ENCODE peak calls at places on chromosomes 1 and 21, in seven cellular contexts. F, Y, T, X, U, I and B are unnamed samples.

GRCh38 chr1:203678943-203679661 is 52.5 kb downstream of the ATP2B4 start:
- DNase-seq in F (no peak), Y (no peak), T (no peak), X (no peak), U (no peak), I (no peak), B (no peak)

GRCh38 chr1:58997060-58997411 is 213.2 kb upstream of the JUN start:
- DNase-seq in F (no peak), Y (no peak), T (peak), X (no peak), U (no peak), I (no peak), B (no peak)

GRCh38 chr1:75861831-75862230 is 65.1 kb downstream of the MSH4 start:
- DNase-seq in F (no peak), Y (no peak), T (peak), X (no peak), U (no peak), I (no peak), B (no peak)

GRCh38 chr1:183753464-183753891 is 51.4 kb upstream of the RGL1 start:
- DNase-seq in F (no peak), Y (no peak), T (no peak), X (no peak), U (no peak), I (no peak), B (no peak)

GRCh38 chr1:230005040-230005439 is 62.0 kb upstream of the GALNT2 start:
- DNase-seq in F (no peak), Y (no peak), T (no peak), X (no peak), U (no peak), I (no peak), B (no peak)

GRCh38 chr1:154327466-154328317 is 2.4 kb downstream of the ATP8B2 start:
- DNase-seq in F (no peak), Y (no peak), T (peak), X (no peak), U (no peak), I (no peak), B (no peak)

GRCh38 chr1:206898089-206898908 is 1.1 kb downstream of the IL24 start:
- DNase-seq in F (no peak), Y (no peak), T (no peak), X (no peak), U (no peak), I (no peak), B (no peak)

GRCh38 chr1:113975211-113975895 is 3.9 kb upstream of the OLFML3 start:
- DNase-seq in F (no peak), Y (no peak), T (no peak), X (no peak), U (no peak), I (no peak), B (no peak)

GRCh38 chr21:43812957-43813730 is 23.8 kb downstream of the RRP1 start:
- DNase-seq in F (no peak), Y (no peak), T (no peak), X (no peak), U (no peak), I (no peak), B (no peak)

GRCh38 chr1:205396972-205397616 is 24.8 kb downstream of the LEMD1 start:
- DNase-seq in F (no peak), Y (no peak), T (peak), X (no peak), U (no peak), I (peak), B (no peak)

GRCh38 chr1:119485246-119485645 is 21.8 kb upstream of the HSD3B1 start:
- DNase-seq in F (no peak), Y (no peak), T (no peak), X (no peak), U (no peak), I (no peak), B (no peak)

GRCh38 chr1:119480175-119480574 is 26.8 kb upstream of the HSD3B1 start:
- DNase-seq in F (no peak), Y (no peak), T (no peak), X (no peak), U (no peak), I (no peak), B (no peak)

GRCh38 chr1:119483441-119484200 is 23.4 kb upstream of the HSD3B1 start:
- DNase-seq in F (no peak), Y (no peak), T (peak), X (no peak), U (no peak), I (no peak), B (no peak)

GRCh38 chr1:119481951-119482350 is 25.1 kb upstream of the HSD3B1 start:
- DNase-seq in F (no peak), Y (no peak), T (no peak), X (no peak), U (no peak), I (no peak), B (no peak)

DNA sequence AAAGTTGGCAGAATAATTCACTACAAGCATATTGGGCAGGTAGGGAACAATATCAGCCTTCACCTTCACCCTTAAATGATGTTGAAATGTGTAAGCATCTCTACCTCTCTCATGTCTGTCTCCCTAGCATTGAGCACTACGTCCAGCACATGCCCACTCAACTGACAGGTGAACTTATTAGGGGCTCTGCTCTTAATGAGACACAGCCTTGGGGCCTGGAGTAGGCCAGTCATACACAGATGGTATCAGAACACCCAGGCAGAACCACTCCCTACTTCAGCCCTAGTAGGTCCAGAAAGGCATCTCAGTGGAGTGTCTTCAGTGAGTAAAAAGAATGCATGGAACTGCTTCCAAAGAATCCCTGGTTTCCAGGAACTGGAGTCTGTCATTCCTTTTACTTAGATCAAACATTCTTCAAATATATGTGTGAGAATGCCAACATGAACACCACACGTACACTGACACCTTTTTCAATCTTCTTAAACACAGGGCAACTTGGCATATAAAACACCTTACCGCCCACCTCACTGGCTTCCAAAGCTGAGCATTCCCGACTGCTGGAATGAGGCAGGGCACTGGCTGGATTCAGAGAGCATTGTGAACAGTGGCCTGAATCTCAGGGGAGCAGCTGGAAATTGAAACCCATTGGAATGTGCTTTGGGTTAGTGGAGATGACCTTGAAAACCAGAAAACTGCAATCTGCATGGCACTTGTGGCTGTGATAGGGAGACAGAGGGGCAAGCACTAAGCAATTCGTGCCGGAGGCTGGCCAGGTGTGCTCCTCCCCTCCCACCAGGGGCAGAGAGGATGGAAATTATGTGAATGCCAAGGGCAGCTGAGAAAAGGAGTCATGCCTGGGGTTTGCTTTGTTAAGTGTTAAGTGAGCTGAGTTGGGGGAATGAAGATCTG is 24.2 kb upstream of the HSD3B1 start:
- DNase-seq in F (no peak), Y (no peak), T (peak), X (no peak), U (no peak), I (no peak), B (no peak)
- H3K27ac ChIP-seq in F (no peak), Y (no peak), T (no peak), X (no peak), U (no peak), I (no peak), B (no peak)

DNA sequence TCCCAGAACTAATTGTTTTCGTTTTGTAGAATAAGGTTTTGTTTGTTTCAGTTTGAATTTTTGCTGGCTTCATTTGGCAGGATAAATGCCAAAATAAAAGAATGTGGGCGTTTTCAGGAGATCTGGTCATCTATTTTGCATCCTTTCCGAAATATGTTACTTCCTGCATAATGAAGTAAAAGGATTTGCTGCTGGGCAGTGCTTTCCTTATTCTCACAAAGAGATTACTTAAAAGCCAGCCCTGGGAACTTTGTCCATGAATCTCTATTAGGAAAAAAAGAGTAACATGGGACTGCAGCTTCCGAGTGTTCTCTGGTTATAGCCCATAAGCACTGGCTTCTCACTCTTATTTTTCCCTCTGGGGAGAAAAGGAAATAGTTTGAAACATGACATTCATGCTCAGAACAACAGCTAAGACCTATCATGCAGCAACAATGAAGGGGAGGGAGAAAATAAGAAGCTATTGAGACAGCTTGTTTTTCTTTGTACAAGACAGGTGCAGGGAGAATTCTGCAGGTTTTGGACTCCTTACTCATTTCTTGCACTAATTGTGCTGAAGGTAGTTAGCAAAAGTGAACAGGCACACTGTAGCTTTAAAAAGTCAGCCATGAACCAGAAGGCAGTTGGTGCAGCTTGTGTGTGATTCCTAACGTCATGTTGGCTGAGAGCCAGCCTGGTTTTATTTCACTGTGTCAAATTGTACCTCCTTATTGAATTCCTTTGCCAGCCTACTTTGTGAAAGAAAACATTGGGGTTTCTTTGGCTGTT is at the start of gene SAMD13:
- DNase-seq in F (peak), Y (no peak), T (no peak), X (no peak), U (peak), I (no peak), B (no peak)
- H3K27ac ChIP-seq in F (no peak), Y (peak), T (peak), X (no peak), U (peak), I (peak), B (peak)

DNA sequence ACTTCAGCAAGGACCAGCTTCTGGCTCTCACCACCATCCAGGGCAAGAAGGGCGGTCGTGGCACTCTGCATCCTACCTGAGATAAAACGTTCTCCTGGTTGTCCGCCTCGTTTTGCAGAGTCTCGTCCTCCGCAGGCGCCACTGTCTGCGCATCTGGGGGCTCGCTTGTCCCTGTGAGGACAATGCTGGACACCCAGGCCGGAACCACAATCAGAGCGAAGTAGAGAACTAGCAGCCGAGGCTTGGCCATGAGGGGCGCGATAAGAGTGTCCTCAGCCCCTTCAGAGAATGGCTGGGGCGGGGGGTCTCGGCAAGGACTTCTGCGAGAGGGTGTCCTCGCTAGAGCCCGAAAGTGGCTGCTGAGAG is 505 bp downstream of the OLFML2B start:
- DNase-seq in F (no peak), Y (no peak), T (no peak), X (no peak), U (peak), I (no peak), B (no peak)
- H3K27ac ChIP-seq in F (no peak), Y (peak), T (no peak), X (no peak), U (no peak), I (no peak), B (no peak)

GRCh38 chr1:27759236-27759635 is 13.8 kb upstream of the STX12 start:
- DNase-seq in F (no peak), Y (no peak), T (no peak), X (no peak), U (no peak), I (no peak), B (no peak)

GRCh38 chr1:27755865-27756264 is 17.2 kb upstream of the STX12 start:
- DNase-seq in F (no peak), Y (no peak), T (no peak), X (no peak), U (no peak), I (no peak), B (no peak)

GRCh38 chr1:27760411-27760810 is 12.6 kb upstream of the STX12 start:
- DNase-seq in F (no peak), Y (no peak), T (no peak), X (no peak), U (no peak), I (no peak), B (no peak)

GRCh38 chr1:27752372-27752771 is 20.6 kb upstream of the STX12 start:
- DNase-seq in F (no peak), Y (no peak), T (no peak), X (no peak), U (no peak), I (no peak), B (no peak)

DNA sequence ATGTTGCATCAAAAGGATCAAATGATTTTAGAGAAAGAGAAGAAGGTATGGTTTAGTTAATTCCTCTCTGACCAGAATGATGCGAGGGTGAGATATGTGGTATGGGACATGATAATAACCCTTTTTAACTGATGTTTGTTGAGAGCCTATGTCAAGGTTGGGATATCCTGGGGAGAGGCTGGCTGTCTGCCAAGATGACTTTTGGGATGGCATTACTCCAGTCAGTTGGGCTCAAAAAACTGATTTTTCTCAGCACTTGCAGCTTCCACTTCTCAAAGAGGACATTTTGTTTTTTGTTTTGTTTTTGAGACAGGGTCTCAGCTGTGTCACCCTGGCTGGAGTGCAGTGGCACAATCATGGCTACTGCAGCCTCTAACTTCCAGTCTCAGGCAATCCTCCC is 17.7 kb upstream of the STX12 start:
- DNase-seq in F (no peak), Y (no peak), T (no peak), X (no peak), U (no peak), I (no peak), B (no peak)
- H3K27ac ChIP-seq in F (no peak), Y (no peak), T (no peak), X (no peak), U (no peak), I (no peak), B (no peak)

DNA sequence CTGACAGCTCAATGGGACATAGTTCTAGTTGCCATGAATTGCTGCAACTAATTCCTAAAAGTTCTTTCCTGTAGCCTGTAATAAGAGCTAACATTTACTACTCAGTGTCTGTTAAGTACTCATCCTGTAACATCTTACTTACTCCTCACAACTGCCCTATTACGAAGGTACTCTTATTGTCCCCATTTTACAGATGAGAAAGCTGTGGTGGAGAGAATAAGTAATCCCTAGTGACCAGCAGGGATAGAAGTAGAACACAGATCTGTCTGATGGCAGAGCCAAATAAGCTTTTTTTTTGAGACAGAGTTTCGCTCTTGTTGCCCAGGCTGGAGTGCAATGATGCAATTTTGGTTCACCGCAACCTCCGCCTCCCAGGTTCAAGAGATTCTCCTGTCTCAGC is 3.1 kb downstream of the STK40 start:
- DNase-seq in F (no peak), Y (no peak), T (no peak), X (no peak), U (no peak), I (no peak), B (no peak)
- H3K27ac ChIP-seq in F (no peak), Y (no peak), T (no peak), X (no peak), U (no peak), I (no peak), B (no peak)

DNA sequence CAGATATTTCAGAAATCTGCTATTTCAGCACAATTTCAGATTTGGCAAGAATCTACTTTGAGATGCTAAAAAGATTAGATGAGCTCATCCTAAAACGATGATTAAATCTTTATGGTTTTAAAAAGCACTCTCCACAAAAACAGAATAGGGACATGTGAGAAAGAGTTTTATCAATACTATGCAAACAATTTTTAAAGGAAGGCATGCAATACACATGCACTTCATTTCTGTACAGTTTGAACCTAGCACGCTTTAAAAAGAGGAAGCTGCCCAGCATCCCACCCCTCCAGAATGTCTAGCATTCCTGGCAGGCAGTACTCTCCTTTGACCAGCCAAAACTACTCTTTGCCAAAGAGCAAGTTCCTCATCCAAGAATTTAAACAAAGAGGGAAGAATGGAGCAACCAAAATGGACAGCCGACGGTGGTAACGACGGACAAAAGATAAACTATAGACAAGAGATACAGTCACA is 1.3 kb downstream of the ARHGAP29 start:
- DNase-seq in F (no peak), Y (no peak), T (peak), X (no peak), U (no peak), I (peak), B (no peak)
- H3K27ac ChIP-seq in F (no peak), Y (peak), T (no peak), X (no peak), U (peak), I (no peak), B (no peak)